ENCODE peak calls at places on chromosomes 11 and 22, in five cellular contexts. Y is cardiac muscle cell, T is NCI-H1092 treated with DMSO at 0.1 percent for 48 hours, O is fibroblast of the aortic adventitia, L is LoVo. H is an unnamed sample.

GRCh38 chr11:8206251-8207079 is 37.6 kb upstream of the RIC3 start:
- DNase-seq in O (peak), T (peak), Y (no peak), L (no peak), H (no peak)

GRCh38 chr11:131195801-131196517 is 174.5 kb upstream of the NTM start:
- DNase-seq in O (peak), T (peak), Y (no peak), L (peak), H (no peak)

GRCh38 chr11:33089776-33090175 is 50.4 kb downstream of the TCP11L1 start:
- DNase-seq in T (no peak), O (peak), Y (no peak), L (peak), H (peak)

GRCh38 chr22:43188829-43189545 is 2.1 kb upstream of the TTLL12 start:
- DNase-seq in Y (no peak), O (peak), T (no peak), L (no peak), H (no peak)

GRCh38 chr22:22210375-22210774 is 34.2 kb upstream of the VPREB1 start:
- DNase-seq in T (no peak), Y (no peak), O (peak), L (no peak), H (peak)

GRCh38 chr11:29321293-29322132 is 695.3 kb downstream of the KCNA4 start:
- DNase-seq in L (peak), O (peak), Y (no peak), T (no peak), H (no peak)

GRCh38 chr11:131880976-131881375 is 510.6 kb downstream of the NTM start:
- DNase-seq in L (no peak), T (no peak), O (no peak), Y (no peak), H (no peak)

GRCh38 chr11:92894197-92894596 is 75.3 kb upstream of the MTNR1B start:
- DNase-seq in O (no peak), Y (no peak), T (no peak), L (no peak), H (no peak)

GRCh38 chr22:16651217-16651616 is 58.6 kb upstream of the CCT8L2 start:
- DNase-seq in T (no peak), O (no peak), L (no peak), Y (no peak), H (peak)

GRCh38 chr22:17753401-17753989 is 20.8 kb downstream of the BID start:
- DNase-seq in Y (no peak), L (peak), T (no peak), O (no peak), H (no peak)

GRCh38 chr11:66609951-66610617 is 6.3 kb upstream of the RBM14 start:
- DNase-seq in O (no peak), Y (no peak), L (no peak), T (no peak), H (no peak)

GRCh38 chr11:11635456-11635855 is 13.7 kb upstream of the GALNT18 start:
- DNase-seq in T (no peak), O (no peak), L (no peak), Y (no peak), H (no peak)

GRCh38 chr11:57547854-57548377 is 10.5 kb downstream of the SMTNL1 start:
- DNase-seq in O (no peak), Y (no peak), L (no peak), T (no peak), H (no peak)

GRCh38 chr11:9090488-9091043 is 833 bp downstream of the SCUBE2 start:
- DNase-seq in T (no peak), L (no peak), O (no peak), Y (no peak), H (no peak)

GRCh38 chr11:92211576-92212167 is 12.9 kb upstream of the FAT3 start:
- DNase-seq in O (no peak), L (no peak), T (peak), Y (peak), H (peak)

GRCh38 chr11:36333897-36334296 is 37.8 kb downstream of the PRR5L start:
- DNase-seq in Y (no peak), L (no peak), O (peak), T (no peak), H (peak)

GRCh38 chr11:13972033-13972910 is 9.7 kb downstream of the SPON1 start:
- DNase-seq in L (no peak), O (peak), Y (no peak), T (no peak), H (no peak)

GRCh38 chr11:27161071-27161470 is 120.5 kb downstream of the BBOX1 start:
- DNase-seq in Y (no peak), T (no peak), L (no peak), O (peak), H (no peak)

GRCh38 chr11:2805388-2806057 is 80.1 kb downstream of the CDKN1C start:
- DNase-seq in O (no peak), T (no peak), Y (no peak), L (no peak), H (no peak)

GRCh38 chr11:122176651-122177050 is 60.6 kb upstream of the BLID start:
- DNase-seq in L (no peak), T (no peak), O (no peak), Y (no peak), H (peak)

GRCh38 chr22:40681451-40681850 is 2.2 kb downstream of the MCHR1 start:
- DNase-seq in L (no peak), Y (no peak), T (no peak), O (no peak), H (no peak)

GRCh38 chr11:77175021-77175842 is 47.2 kb downstream of the MYO7A start:
- DNase-seq in L (no peak), Y (no peak), O (no peak), T (no peak), H (no peak)

GRCh38 chr11:79439430-79439892 is 1.4 kb downstream of the TENM4 start:
- DNase-seq in O (peak), Y (no peak), L (no peak), T (no peak), H (peak)

GRCh38 chr11:8056810-8057463 is 24.1 kb upstream of the TUB start:
- DNase-seq in Y (no peak), L (no peak), T (no peak), O (peak), H (no peak)

GRCh38 chr22:40263191-40263590 is 83.1 kb upstream of the ADSL start:
- DNase-seq in L (no peak), O (peak), T (no peak), Y (no peak), H (no peak)

GRCh38 chr11:40291304-40292100 is 1168.0 kb downstream of the LRRC4C start:
- DNase-seq in T (peak), L (no peak), O (no peak), Y (no peak), H (no peak)

GRCh38 chr11:122440783-122441701 is 214.5 kb upstream of the UBASH3B start:
- DNase-seq in T (peak), O (peak), L (no peak), Y (peak), H (no peak)

GRCh38 chr22:25554321-25555088 is 10.0 kb upstream of the GRK3 start:
- DNase-seq in L (no peak), Y (no peak), O (no peak), T (no peak), H (no peak)

GRCh38 chr22:46484156-46484860 is 53.1 kb downstream of the CELSR1 start:
- DNase-seq in T (no peak), L (no peak), O (no peak), Y (no peak), H (no peak)

GRCh38 chr11:66002648-66003225 is 434 bp downstream of the BANF1 start:
- DNase-seq in T (peak), O (peak), L (peak), Y (peak), H (no peak)

GRCh38 chr22:41994506-41994905 is 4.1 kb upstream of the WBP2NL start:
- DNase-seq in Y (no peak), T (no peak), L (no peak), O (no peak), H (no peak)

GRCh38 chr22:19632671-19633148 is 81.6 kb upstream of the SEPTIN5 start:
- DNase-seq in O (no peak), L (no peak), T (no peak), Y (no peak), H (peak)

GRCh38 chr11:36151933-36152580 is 137.2 kb downstream of the COMMD9 start:
- DNase-seq in Y (no peak), T (no peak), L (no peak), O (peak), H (no peak)

GRCh38 chr11:11324090-11324489 is 29.0 kb downstream of the CSNK2A3 start:
- DNase-seq in L (no peak), Y (no peak), T (no peak), O (peak), H (peak)

GRCh38 chr11:15300282-15300681 is 185.6 kb downstream of the INSC start:
- DNase-seq in Y (no peak), T (no peak), L (no peak), O (no peak), H (no peak)

GRCh38 chr11:78660451-78660850 is 85.8 kb upstream of the NARS2 start:
- DNase-seq in L (no peak), Y (no peak), O (no peak), T (no peak), H (no peak)